ENCODE peak calls at places on chromosomes 6 and 20, in four cellular contexts. Z is K562, D is HCT116, B is Panc1. J is an unnamed sample.
A peak's percentile ranks its signal among the peaks of the same experiment; 100 is the strongest.

GRCh38 chr6:14270925-14271791 is 153.6 kb downstream of the CD83 start:
- DNase-seq in Z (peak; percentile 53), D (peak; percentile 99), B (no peak), J (no peak)

GRCh38 chr6:2950713-2951112 is 20.7 kb downstream of the SERPINB6 start:
- DNase-seq in B (no peak), D (no peak), Z (no peak), J (no peak)

GRCh38 chr20:3728876-3729275 is 3.6 kb upstream of the HSPA12B start:
- DNase-seq in D (no peak), Z (no peak), B (no peak), J (no peak)

GRCh38 chr20:61670274-61670673 is 395.4 kb downstream of the TAF4 start:
- DNase-seq in D (no peak), Z (no peak), B (no peak), J (no peak)

GRCh38 chr20:63769891-63770474 is 30.4 kb downstream of the SLC2A4RG start:
- DNase-seq in Z (no peak), D (no peak), B (no peak), J (no peak)

GRCh38 chr6:99432877-99433276 is 7.8 kb upstream of the PNISR start:
- DNase-seq in B (no peak), Z (no peak), D (no peak), J (peak; percentile 45)

GRCh38 chr20:17795003-17795402 is 95.2 kb downstream of the BANF2 start:
- DNase-seq in B (no peak), Z (no peak), D (no peak), J (no peak)

GRCh38 chr6:95786802-95787201 is 209.5 kb downstream of the MANEA start:
- DNase-seq in Z (no peak), D (no peak), B (no peak), J (no peak)

GRCh38 chr6:68343901-68344300 is 291.2 kb upstream of the ADGRB3 start:
- DNase-seq in D (no peak), B (peak; percentile 22), Z (peak; percentile 57), J (peak; percentile 26)

GRCh38 chr20:45833883-45834796 is 541 bp downstream of the SNX21 start:
- DNase-seq in Z (peak; percentile 83), B (no peak), D (no peak), J (peak; percentile 47)
- TF ChIP-seq TCF7L2 in Z (no peak), B (no peak), D (no peak), J (no peak)

DNA sequence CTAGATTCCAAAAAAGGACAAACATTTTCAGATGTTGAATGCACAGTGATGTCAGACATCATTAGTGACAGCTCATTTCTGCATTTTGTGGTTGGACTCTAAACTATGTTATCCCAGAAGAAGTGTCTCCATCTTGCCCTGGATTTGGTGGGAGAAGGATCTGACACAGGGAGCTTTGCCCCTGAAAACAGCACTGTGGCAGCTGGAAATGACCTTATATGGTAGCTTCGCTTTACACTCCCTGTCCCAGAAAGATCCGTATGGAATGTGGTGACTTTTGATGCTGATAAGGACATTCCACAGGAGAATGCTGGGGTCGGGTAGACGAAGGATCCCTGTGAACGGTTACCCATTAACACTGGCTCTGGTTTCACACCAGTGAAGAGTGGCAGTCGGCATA is 87.2 kb upstream of the EDN1 start:
- DNase-seq in D (no peak), Z (no peak), B (no peak), J (peak; percentile 87)
- TF ChIP-seq TCF7L2 in D (no peak), Z (no peak), B (no peak), J (no peak)

GRCh38 chr20:46255440-46256104 is 52.7 kb downstream of the CDH22 start:
- DNase-seq in B (no peak), D (peak; percentile 69), Z (peak; percentile 45), J (peak; percentile 64)
- TF ChIP-seq TCF7L2 in B (no peak), D (no peak), Z (no peak), J (no peak)

DNA sequence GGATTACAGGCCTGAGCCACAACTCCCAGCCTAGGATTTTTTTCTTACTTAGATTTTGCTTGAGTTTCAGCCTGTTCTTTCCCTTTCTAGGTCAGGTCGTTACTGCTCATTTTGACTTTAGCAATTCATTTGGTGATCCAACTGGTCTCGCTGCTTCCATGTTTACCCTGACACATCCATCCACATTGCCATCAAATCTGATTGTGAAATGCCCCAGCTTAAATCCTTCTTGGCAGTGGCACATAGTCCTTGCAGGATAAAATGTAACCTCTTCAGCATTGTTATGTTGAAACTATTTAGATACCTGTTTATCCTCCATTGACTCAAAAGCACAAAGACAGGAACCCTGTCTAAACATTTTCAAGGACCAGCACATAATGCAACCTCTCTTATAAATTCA is 77.2 kb downstream of the DNAH8 start:
- DNase-seq in B (no peak), D (no peak), Z (no peak), J (no peak)
- TF ChIP-seq TCF7L2 in B (no peak), D (no peak), Z (no peak), J (no peak)

GRCh38 chr6:90124904-90125510 is 171.6 kb downstream of the BACH2 start:
- DNase-seq in Z (no peak), B (no peak), D (no peak), J (no peak)

GRCh38 chr6:90126178-90126577 is 170.5 kb downstream of the BACH2 start:
- DNase-seq in D (no peak), Z (no peak), B (no peak), J (no peak)

GRCh38 chr6:90121982-90122381 is 174.7 kb downstream of the BACH2 start:
- DNase-seq in D (no peak), B (no peak), Z (no peak), J (no peak)

GRCh38 chr6:90120327-90120726 is 176.3 kb downstream of the BACH2 start:
- DNase-seq in Z (no peak), D (no peak), B (no peak), J (no peak)

DNA sequence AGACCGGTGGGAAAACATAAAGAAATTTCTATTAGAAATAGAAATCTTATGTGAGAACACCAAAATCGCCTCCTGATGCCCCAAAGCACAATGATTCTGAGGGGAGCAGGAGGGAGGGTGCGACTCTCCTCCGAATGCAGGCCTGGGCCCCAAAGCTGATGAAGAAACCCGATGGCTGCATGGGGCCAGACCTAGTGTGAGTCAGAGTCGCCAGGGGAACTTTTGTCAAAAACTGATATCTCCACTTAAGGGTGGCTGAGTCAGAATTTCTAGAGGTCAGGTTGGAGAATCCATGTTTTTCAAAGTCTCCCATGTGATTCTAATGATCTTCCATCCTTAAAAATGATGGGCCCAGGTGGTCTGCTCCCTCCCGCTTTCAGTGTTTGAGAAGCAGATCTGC is 172.8 kb downstream of the BACH2 start:
- DNase-seq in B (no peak), Z (peak; percentile 13), D (no peak), J (no peak)
- TF ChIP-seq TCF7L2 in B (no peak), Z (no peak), D (no peak), J (no peak)

DNA sequence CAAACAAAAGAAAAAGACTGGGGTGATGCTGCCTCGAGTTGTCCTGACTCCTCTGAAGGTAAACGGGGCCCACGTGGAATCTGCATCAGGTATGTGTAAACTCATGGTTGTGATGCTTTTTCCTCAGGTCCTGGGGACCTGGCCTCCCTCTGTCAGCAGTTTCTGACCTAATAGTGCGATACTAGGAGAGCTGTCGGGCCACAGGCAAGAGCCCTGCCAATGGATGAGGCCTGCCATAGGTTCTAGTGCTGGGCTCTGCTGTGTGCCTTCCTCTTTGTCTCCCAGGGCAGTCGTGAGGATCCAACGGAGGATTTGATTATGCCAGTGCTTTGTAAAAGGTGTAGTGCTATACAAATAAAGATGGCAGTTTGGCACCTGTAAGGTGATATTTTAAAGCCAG is 71.2 kb downstream of the ASXL1 start:
- DNase-seq in Z (no peak), B (no peak), D (no peak), J (no peak)
- TF ChIP-seq TCF7L2 in Z (no peak), B (no peak), D (no peak), J (no peak)

GRCh38 chr20:38759135-38759534 is 10.9 kb downstream of the ACTR5 start:
- DNase-seq in Z (no peak), B (no peak), D (no peak), J (no peak)
- TF ChIP-seq TCF7L2 in Z (no peak), B (no peak), D (no peak), J (no peak)

J was measured in HepG2.